ENCODE peak calls at places on chromosomes 6 and 20, in eight cellular contexts. B is Ammon's horn, A is RWPE1, T is astrocyte of the cerebellum, K is endothelial cell, Q is GM12865, S is lower leg skin, L is heart right ventricle. E is an unnamed sample.

GRCh38 chr6:106114492-106114891 is 28.4 kb downstream of the PRDM1 start:
- DNase-seq in B (no peak), A (no peak), T (no peak), K (no peak), Q (peak), S (no peak), L (no peak), E (no peak)

GRCh38 chr6:77587963-77588362 is 64.9 kb upstream of the MEI4 start:
- DNase-seq in B (no peak), A (no peak), T (no peak), K (no peak), Q (peak), S (no peak), L (no peak), E (no peak)

GRCh38 chr20:59125909-59126308 is 37.7 kb upstream of the ZNF831 start:
- DNase-seq in B (no peak), A (no peak), T (no peak), K (no peak), Q (no peak), S (no peak), L (no peak), E (no peak)

GRCh38 chr20:46509523-46509922 is 3.8 kb downstream of the ZNF334 start:
- DNase-seq in B (peak), A (no peak), T (no peak), K (no peak), Q (no peak), S (no peak), L (no peak), E (no peak)

GRCh38 chr20:57437672-57438330 is 46.6 kb downstream of the RBM38 start:
- DNase-seq in B (no peak), A (no peak), T (no peak), K (no peak), Q (no peak), S (no peak), L (no peak), E (no peak)

GRCh38 chr20:46811328-46812084 is 83.1 kb upstream of the EYA2 start:
- DNase-seq in B (no peak), A (no peak), T (no peak), K (no peak), Q (no peak), S (no peak), L (no peak), E (peak)

GRCh38 chr20:64113444-64113775 is 6.0 kb upstream of the NPBWR2 start:
- DNase-seq in B (no peak), A (no peak), T (no peak), K (no peak), Q (no peak), S (no peak), L (no peak), E (peak)

GRCh38 chr6:139778688-139779087 is 404.2 kb upstream of the CITED2 start:
- DNase-seq in B (peak), A (peak), T (peak), K (no peak), Q (no peak), S (no peak), L (peak), E (no peak)

GRCh38 chr6:162856885-162857284 is 129.1 kb downstream of the PACRG start:
- DNase-seq in B (peak), A (peak), T (peak), K (peak), Q (peak), S (peak), L (peak), E (no peak)

GRCh38 chr6:135506270-135506997 is 8.9 kb upstream of the AHI1 start:
- DNase-seq in B (peak), A (peak), T (peak), K (no peak), Q (peak), S (no peak), L (no peak), E (no peak)

GRCh38 chr6:31742894-31743293 is 3.1 kb downstream of the MSH5 start:
- DNase-seq in B (no peak), A (no peak), T (no peak), K (no peak), Q (no peak), S (no peak), L (no peak), E (no peak)

GRCh38 chr20:58192567-58192966 is 35.9 kb downstream of the ANKRD60 start:
- DNase-seq in B (no peak), A (no peak), T (no peak), K (peak), Q (peak), S (no peak), L (no peak), E (no peak)

GRCh38 chr6:39088331-39088730 is 26.7 kb downstream of the SAYSD1 start:
- DNase-seq in B (peak), A (no peak), T (peak), K (peak), Q (peak), S (peak), L (peak), E (no peak)

GRCh38 chr20:4220756-4221155 is 205.4 kb upstream of the RNF24 start:
- DNase-seq in B (no peak), A (no peak), T (no peak), K (no peak), Q (no peak), S (no peak), L (no peak), E (no peak)

GRCh38 chr6:86913795-86914194 is 23.5 kb upstream of the HTR1E start:
- DNase-seq in B (no peak), A (no peak), T (no peak), K (no peak), Q (no peak), S (no peak), L (no peak), E (no peak)

GRCh38 chr20:11451793-11452291 is 465.9 kb upstream of the BTBD3 start:
- DNase-seq in B (no peak), A (no peak), T (peak), K (no peak), Q (no peak), S (no peak), L (no peak), E (no peak)

GRCh38 chr6:140393665-140394064 is 1019.2 kb upstream of the CITED2 start:
- DNase-seq in B (no peak), A (no peak), T (no peak), K (no peak), Q (no peak), S (no peak), L (no peak), E (no peak)

GRCh38 chr20:36823126-36823525 is 49.6 kb upstream of the DSN1 start:
- DNase-seq in B (no peak), A (no peak), T (no peak), K (no peak), Q (no peak), S (no peak), L (no peak), E (no peak)

GRCh38 chr6:17042422-17043147 is 59.3 kb upstream of the STMND1 start:
- DNase-seq in B (peak), A (peak), T (no peak), K (peak), Q (no peak), S (no peak), L (peak), E (no peak)

GRCh38 chr6:150006961-150007464 is 18.3 kb downstream of the RAET1L start:
- DNase-seq in B (no peak), A (no peak), T (no peak), K (no peak), Q (peak), S (no peak), L (no peak), E (no peak)

GRCh38 chr6:11815231-11815630 is 36.6 kb upstream of the ADTRP start:
- DNase-seq in B (no peak), A (no peak), T (no peak), K (no peak), Q (no peak), S (no peak), L (no peak), E (no peak)

GRCh38 chr20:15611579-15611978 is 961.7 kb downstream of the KIF16B start:
- DNase-seq in B (no peak), A (no peak), T (no peak), K (no peak), Q (no peak), S (no peak), L (no peak), E (no peak)

GRCh38 chr6:119347466-119348307 is 1.9 kb downstream of the MAN1A1 start:
- DNase-seq in B (peak), A (no peak), T (no peak), K (no peak), Q (peak), S (peak), L (peak), E (no peak)

GRCh38 chr6:26268659-26269402 is 96.2 kb upstream of the BTN3A2 start:
- DNase-seq in B (no peak), A (peak), T (no peak), K (no peak), Q (peak), S (no peak), L (no peak), E (no peak)

GRCh38 chr6:149860834-149861602 is 3.1 kb downstream of the LRP11 start:
- DNase-seq in B (no peak), A (no peak), T (no peak), K (no peak), Q (no peak), S (no peak), L (no peak), E (no peak)

GRCh38 chr20:59025511-59025910 is 6.3 kb downstream of the TUBB1 start:
- DNase-seq in B (no peak), A (no peak), T (no peak), K (no peak), Q (no peak), S (no peak), L (no peak), E (no peak)

GRCh38 chr20:38324159-38324558 is 20.2 kb downstream of the BPI start:
- DNase-seq in B (no peak), A (no peak), T (no peak), K (no peak), Q (no peak), S (no peak), L (no peak), E (no peak)